ENCODE peak calls at places on chromosomes 11 and 22, in eight cellular contexts. P, K, S, M, T, W, E and R are unnamed samples.

GRCh38 chr11:99422581-99423434 is 402.1 kb downstream of the CNTN5 start:
- DNase-seq in S (no peak), W (peak; percentile 31), E (no peak), T (no peak), P (no peak), K (no peak), M (no peak), R (no peak)

GRCh38 chr11:42315267-42315666 is 855.8 kb upstream of the LRRC4C start:
- DNase-seq in M (no peak), E (no peak), T (no peak), K (no peak), W (no peak), S (no peak), P (no peak), R (no peak)

GRCh38 chr11:128553662-128554392 is 33.5 kb downstream of the ETS1 start:
- DNase-seq in E (no peak), M (no peak), P (no peak), K (peak; percentile 43), S (peak; percentile 41), T (no peak), W (no peak), R (no peak)

GRCh38 chr11:111123463-111124398 is 121.8 kb upstream of the POU2AF2 start:
- DNase-seq in S (no peak), P (no peak), M (no peak), K (no peak), E (no peak), W (no peak), T (no peak), R (no peak)

GRCh38 chr11:94504689-94505293 is 7.5 kb upstream of the C11orf97 start:
- DNase-seq in E (no peak), S (no peak), P (peak; percentile 34), T (no peak), K (no peak), W (peak; percentile 58), M (no peak), R (no peak)

GRCh38 chr22:42811510-42811909 is 45.6 kb downstream of the ARFGAP3 start:
- DNase-seq in P (no peak), K (no peak), S (no peak), W (no peak), M (no peak), T (no peak), E (no peak), R (no peak)

GRCh38 chr22:49052023-49052538 is 775.6 kb downstream of the BRD1 start:
- DNase-seq in W (no peak), M (peak; percentile 48), T (no peak), S (no peak), P (no peak), K (no peak), E (peak; percentile 55), R (no peak)

GRCh38 chr22:48141301-48141700 is 1378.9 kb downstream of the TBC1D22A start:
- DNase-seq in T (no peak), P (no peak), K (no peak), W (no peak), S (no peak), E (no peak), M (no peak), R (no peak)

GRCh38 chr11:93623179-93623578 is 38.3 kb upstream of the CEP295 start:
- DNase-seq in M (peak; percentile 15), S (no peak), T (no peak), W (no peak), P (no peak), K (no peak), E (no peak), R (no peak)

GRCh38 chr11:86118201-86118600 is 49.3 kb upstream of the PICALM start:
- DNase-seq in M (no peak), S (no peak), T (no peak), W (no peak), P (no peak), K (no peak), E (no peak), R (no peak)

GRCh38 chr11:8251767-8252295 is 11.8 kb downstream of the LMO1 start:
- DNase-seq in S (peak; percentile 7), W (no peak), K (no peak), M (no peak), T (peak; percentile 6), E (no peak), P (no peak), R (peak; percentile 42)

GRCh38 chr11:7512525-7513209 is 1.1 kb upstream of the PPFIBP2 start:
- DNase-seq in E (peak; percentile 94), K (peak; percentile 91), S (peak; percentile 73), P (no peak), M (peak; percentile 75), W (no peak), T (peak; percentile 75), R (no peak)